ENCODE peak calls at places on chromosomes 1 and 21, in seven cellular contexts. K is lower lobe of right lung, R is transverse colon, G is HL-60, Q is K562, Y is ovary, D is progenitor cell of endocrine pancreas. N is an unnamed sample.

GRCh38 chr1:165287781-165288180 is 68.7 kb downstream of the LMX1A start:
- DNase-seq in K (no peak), R (no peak), G (no peak), Q (no peak), Y (no peak), D (no peak), N (no peak)

GRCh38 chr1:108704501-108704900 is 8.2 kb upstream of the FNDC7 start:
- DNase-seq in K (no peak), R (no peak), G (no peak), Q (no peak), Y (no peak), D (no peak), N (no peak)

GRCh38 chr1:93613895-93614294 is 67.7 kb downstream of the BCAR3 start:
- DNase-seq in K (no peak), R (no peak), G (no peak), Q (no peak), Y (peak; percentile 71), D (no peak), N (no peak)

GRCh38 chr1:206739411-206740076 is 31.0 kb upstream of the IL19 start:
- DNase-seq in K (no peak), R (peak; percentile 43), G (peak; percentile 55), Q (no peak), Y (no peak), D (no peak), N (peak; percentile 81)

GRCh38 chr1:106768501-106768900 is 288.0 kb upstream of the PRMT6 start:
- DNase-seq in K (no peak), R (no peak), G (no peak), Q (no peak), Y (no peak), D (no peak), N (no peak)

GRCh38 chr1:218537131-218537904 is 192.2 kb downstream of the TGFB2 start:
- DNase-seq in K (no peak), R (no peak), G (no peak), Q (no peak), Y (no peak), D (no peak), N (no peak)

GRCh38 chr1:209956116-209956515 is 18.1 kb downstream of the SYT14 start:
- DNase-seq in K (no peak), R (no peak), G (no peak), Q (no peak), Y (no peak), D (no peak), N (no peak)

GRCh38 chr1:46158312-46159281 is 16.3 kb upstream of the TSPAN1 start:
- DNase-seq in K (no peak), R (no peak), G (no peak), Q (peak; percentile 90), Y (no peak), D (no peak), N (no peak)

GRCh38 chr1:76230894-76231293 is 156.3 kb downstream of the ST6GALNAC3 start:
- DNase-seq in K (no peak), R (no peak), G (no peak), Q (no peak), Y (no peak), D (no peak), N (no peak)

GRCh38 chr1:244435562-244436205 is 16.0 kb downstream of the ADSS2 start:
- DNase-seq in K (no peak), R (no peak), G (no peak), Q (no peak), Y (no peak), D (no peak), N (no peak)

GRCh38 chr1:47478090-47478489 is 40.2 kb downstream of the FOXD2 start:
- DNase-seq in K (peak; percentile 71), R (peak; percentile 78), G (no peak), Q (no peak), Y (no peak), D (peak; percentile 67), N (no peak)

GRCh38 chr1:240027059-240027462 is 64.6 kb upstream of the FMN2 start:
- DNase-seq in K (no peak), R (peak; percentile 49), G (peak; percentile 19), Q (peak; percentile 40), Y (peak; percentile 56), D (peak; percentile 23), N (peak; percentile 42)

GRCh38 chr1:223403184-223403815 is 10.1 kb downstream of the CCDC185 start:
- DNase-seq in K (no peak), R (no peak), G (no peak), Q (no peak), Y (no peak), D (no peak), N (no peak)

GRCh38 chr1:92816732-92817131 is 15.1 kb upstream of the RPL5 start:
- DNase-seq in K (no peak), R (no peak), G (no peak), Q (no peak), Y (no peak), D (no peak), N (no peak)

GRCh38 chr1:170241266-170241851 is 95.6 kb downstream of the NTMT2 start:
- DNase-seq in K (no peak), R (no peak), G (no peak), Q (no peak), Y (no peak), D (no peak), N (no peak)

GRCh38 chr21:42009018-42009830 is 936 bp downstream of the ZBTB21 start:
- DNase-seq in K (peak; percentile 71), R (peak; percentile 71), G (peak; percentile 46), Q (peak; percentile 72), Y (peak; percentile 76), D (peak; percentile 47), N (peak; percentile 50)

GRCh38 chr1:114075082-114075481 is 78.6 kb downstream of the SYT6 start:
- DNase-seq in K (no peak), R (no peak), G (no peak), Q (no peak), Y (no peak), D (no peak), N (no peak)

GRCh38 chr1:79353224-79353623 is 346.7 kb upstream of the ADGRL4 start:
- DNase-seq in K (no peak), R (no peak), G (peak; percentile 15), Q (no peak), Y (no peak), D (no peak), N (peak; percentile 15)

GRCh38 chr1:245016700-245017099 is 138.1 kb upstream of the KIF26B start:
- DNase-seq in K (no peak), R (no peak), G (no peak), Q (no peak), Y (no peak), D (no peak), N (no peak)

GRCh38 chr1:14876747-14877146 is 276.8 kb upstream of the TMEM51 start:
- DNase-seq in K (no peak), R (no peak), G (no peak), Q (no peak), Y (no peak), D (no peak), N (no peak)

GRCh38 chr1:213868482-213868881 is 119.3 kb upstream of the PROX1 start:
- DNase-seq in K (no peak), R (no peak), G (no peak), Q (no peak), Y (no peak), D (no peak), N (no peak)

GRCh38 chr1:192311281-192311680 is 5.5 kb upstream of the RGS21 start:
- DNase-seq in K (no peak), R (no peak), G (peak; percentile 23), Q (no peak), Y (no peak), D (no peak), N (no peak)

GRCh38 chr1:193322218-193322617 is 135.8 kb upstream of the B3GALT2 start:
- DNase-seq in K (no peak), R (no peak), G (no peak), Q (no peak), Y (no peak), D (no peak), N (no peak)

GRCh38 chr1:39828734-39829133 is 40.1 kb upstream of the BMP8B start:
- DNase-seq in K (no peak), R (no peak), G (no peak), Q (no peak), Y (no peak), D (no peak), N (no peak)

GRCh38 chr1:39827201-39827600 is 38.5 kb upstream of the BMP8B start:
- DNase-seq in K (no peak), R (no peak), G (no peak), Q (no peak), Y (no peak), D (no peak), N (no peak)

GRCh38 chr1:39825432-39825941 is 36.8 kb upstream of the BMP8B start:
- DNase-seq in K (no peak), R (peak; percentile 72), G (peak; percentile 25), Q (no peak), Y (no peak), D (no peak), N (no peak)

GRCh38 chr1:39829791-39830533 is 41.3 kb upstream of the BMP8B start:
- DNase-seq in K (no peak), R (no peak), G (no peak), Q (peak; percentile 36), Y (no peak), D (no peak), N (no peak)

GRCh38 chr1:39826583-39826982 is 37.9 kb upstream of the BMP8B start:
- DNase-seq in K (no peak), R (no peak), G (no peak), Q (no peak), Y (no peak), D (no peak), N (no peak)
- TF ChIP-seq CTCF in K (no peak), R (peak; percentile 30), G (no peak), Q (peak; percentile 35), Y (no peak), D (no peak), N (no peak)

GRCh38 chr1:118716775-118717174 is 271.4 kb downstream of the TBX15 start:
- DNase-seq in K (no peak), R (no peak), G (no peak), Q (no peak), Y (no peak), D (no peak), N (no peak)
- TF ChIP-seq CTCF in K (no peak), R (no peak), G (no peak), Q (no peak), Y (no peak), D (peak; percentile 52), N (no peak)

GRCh38 chr1:25616080-25616931 is at the start of gene MAN1C1:
- DNase-seq in K (peak; percentile 91), R (peak; percentile 87), G (peak; percentile 57), Q (peak; percentile 100), Y (peak; percentile 92), D (peak; percentile 89), N (peak; percentile 95)
- TF ChIP-seq CTCF in K (peak; percentile 56), R (peak; percentile 59), G (no peak), Q (no peak), Y (no peak), D (peak; percentile 53), N (no peak)

DNA sequence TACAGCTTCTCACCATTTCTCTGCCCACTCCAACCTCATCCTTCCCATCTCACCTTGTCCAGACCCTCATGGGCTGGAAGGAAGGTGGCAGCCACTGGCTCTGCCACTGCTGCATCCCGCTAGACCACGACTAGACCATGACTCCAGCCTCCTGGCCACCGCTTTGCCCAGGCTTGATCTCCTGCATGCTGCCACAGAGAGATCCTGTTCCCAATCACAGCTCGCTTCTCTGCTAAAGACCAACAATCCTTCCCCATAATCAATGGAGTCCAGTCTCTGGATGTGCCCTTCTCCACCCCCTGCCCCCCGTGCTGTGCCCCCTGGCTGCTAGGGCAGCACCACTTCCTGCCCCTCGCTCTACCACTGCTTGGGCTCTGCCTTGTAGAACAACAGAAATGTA is 64.9 kb upstream of the DMRTB1 start:
- DNase-seq in K (no peak), R (no peak), G (no peak), Q (no peak), Y (no peak), D (no peak), N (no peak)
- TF ChIP-seq CTCF in K (no peak), R (no peak), G (no peak), Q (no peak), Y (no peak), D (no peak), N (no peak)

GRCh38 chr1:1361982-1362423 is 3.6 kb upstream of the MXRA8 start:
- DNase-seq in K (no peak), R (peak; percentile 20), G (no peak), Q (no peak), Y (peak; percentile 38), D (peak; percentile 8), N (no peak)
- TF ChIP-seq CTCF in K (no peak), R (no peak), G (no peak), Q (no peak), Y (no peak), D (no peak), N (no peak)

N was measured in GM13976.